ENCODE peak calls at places on chromosome 12, in four cellular contexts. T, C, E and N are unnamed samples.

GRCh38 chr12:68565391-68565903 is 45.3 kb upstream of the RAP1B start:
- DNase-seq in T (no peak), C (no peak), E (no peak), N (no peak)

GRCh38 chr12:119695034-119695433 is 27.1 kb downstream of the PRKAB1 start:
- DNase-seq in E (peak), C (no peak), T (no peak), N (no peak)

GRCh38 chr12:121181181-121181580 is 28.7 kb upstream of the P2RX4 start:
- DNase-seq in C (no peak), E (no peak), T (no peak), N (no peak)

GRCh38 chr12:102172436-102172835 is 25.2 kb downstream of the PMCH start:
- DNase-seq in E (no peak), T (no peak), C (no peak), N (no peak)

GRCh38 chr12:51246254-51246853 is 7.7 kb downstream of the DAZAP2 start:
- DNase-seq in C (no peak), T (peak), E (no peak), N (no peak)

GRCh38 chr12:48442191-48442828 is 30.0 kb upstream of the ANP32D start:
- DNase-seq in E (peak), C (no peak), T (no peak), N (no peak)

GRCh38 chr12:132079695-132080094 is 64.4 kb downstream of the DDX51 start:
- DNase-seq in E (no peak), T (no peak), C (no peak), N (no peak)

GRCh38 chr12:51976376-51977160 is 25.1 kb downstream of the ACVR1B start:
- DNase-seq in C (no peak), T (no peak), E (peak), N (no peak)

GRCh38 chr12:95283371-95283770 is 65.8 kb downstream of the VEZT start:
- DNase-seq in E (no peak), C (no peak), T (no peak), N (no peak)

GRCh38 chr12:122983789-122984515 is 3.5 kb downstream of the ARL6IP4 start:
- DNase-seq in E (no peak), C (no peak), T (no peak), N (no peak)

GRCh38 chr12:53578783-53579182 is 47.4 kb downstream of the ATF7 start:
- DNase-seq in E (no peak), T (no peak), C (no peak), N (no peak)

GRCh38 chr12:4178424-4179184 is 95.0 kb upstream of the CCND2 start:
- DNase-seq in T (no peak), E (no peak), C (no peak), N (no peak)

GRCh38 chr12:130632582-130633174 is 83.4 kb downstream of the RIMBP2 start:
- DNase-seq in C (no peak), E (no peak), T (no peak), N (no peak)

GRCh38 chr12:54147186-54147585 is 41.6 kb downstream of the SMUG1 start:
- DNase-seq in T (no peak), C (no peak), E (no peak), N (no peak)

GRCh38 chr12:42474391-42474790 is 115.2 kb downstream of the PRICKLE1 start:
- DNase-seq in T (no peak), E (peak), C (no peak), N (no peak)

GRCh38 chr12:30996752-30997151 is 70.2 kb downstream of the TSPAN11 start:
- DNase-seq in C (no peak), T (no peak), E (no peak), N (no peak)

GRCh38 chr12:70960484-70960883 is 39.9 kb upstream of the PTPRR start:
- DNase-seq in C (no peak), E (no peak), T (no peak), N (no peak)

GRCh38 chr12:938810-939209 is 10.7 kb downstream of the RAD52 start:
- DNase-seq in C (no peak), E (no peak), T (no peak), N (no peak)

GRCh38 chr12:113929312-113929989 is 36.7 kb downstream of the RBM19 start:
- DNase-seq in E (no peak), C (no peak), T (no peak), N (no peak)

GRCh38 chr12:89208661-89209096 is 143.6 kb downstream of the DUSP6 start:
- DNase-seq in T (no peak), C (no peak), E (no peak), N (no peak)

GRCh38 chr12:110248096-110248447 is 33.0 kb upstream of the ATP2A2 start:
- DNase-seq in T (no peak), E (no peak), C (no peak), N (peak)
- H3K4me3 ChIP-seq in T (no peak), E (peak), C (no peak), N (no peak)

DNA sequence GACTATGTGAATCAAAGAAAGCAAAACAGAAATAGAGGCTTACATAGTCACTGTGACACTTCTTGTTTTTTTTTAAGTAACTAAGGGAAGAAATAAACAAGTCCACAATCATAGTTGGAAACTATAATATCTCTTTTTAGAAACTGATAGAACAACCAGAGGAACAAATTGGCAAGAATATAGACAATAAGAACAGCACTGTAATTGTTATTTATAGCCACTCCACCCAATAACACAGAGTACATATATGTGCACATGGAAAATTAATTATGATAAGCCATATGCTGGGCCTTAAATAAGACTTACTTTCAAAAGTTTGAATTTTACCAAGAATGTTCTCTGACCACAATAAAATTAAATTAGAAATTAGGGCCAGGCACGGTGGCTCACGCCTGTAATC is 101.1 kb downstream of the PLEKHG7 start:
- DNase-seq in C (no peak), T (no peak), E (no peak), N (no peak)
- H3K27ac ChIP-seq in C (no peak), T (no peak), E (no peak), N (no peak)

GRCh38 chr12:103832048-103832798 is 8.8 kb downstream of the NT5DC3 start:
- DNase-seq in C (no peak), T (no peak), E (no peak), N (no peak)

GRCh38 chr12:103836345-103836744 is 4.7 kb downstream of the NT5DC3 start:
- DNase-seq in C (no peak), T (no peak), E (no peak), N (no peak)

GRCh38 chr12:103833095-103833777 is 7.8 kb downstream of the NT5DC3 start:
- DNase-seq in E (no peak), T (no peak), C (no peak), N (no peak)

GRCh38 chr12:103834897-103835390 is 6.1 kb downstream of the NT5DC3 start:
- DNase-seq in C (no peak), E (no peak), T (no peak), N (no peak)

DNA sequence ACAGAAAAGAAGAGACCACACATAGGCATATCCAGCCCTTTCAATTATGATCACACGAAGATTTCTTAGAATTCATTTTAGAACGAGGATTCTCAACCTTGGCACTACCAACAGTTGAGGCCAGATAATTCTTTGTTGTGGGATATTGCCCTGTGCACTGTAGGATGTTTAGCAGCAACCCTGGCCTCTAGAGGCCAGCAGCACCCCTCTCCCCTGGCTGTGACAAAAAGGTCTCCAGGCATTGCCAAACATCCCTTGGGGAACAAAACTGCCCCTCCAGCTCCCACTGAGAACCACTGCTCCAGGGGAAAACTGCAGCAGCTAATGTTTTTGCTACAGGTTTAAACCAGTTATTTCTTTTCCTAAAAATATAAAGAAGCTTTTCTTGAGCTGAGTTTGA is 7.1 kb downstream of the NT5DC3 start:
- DNase-seq in T (no peak), E (no peak), C (no peak), N (no peak)
- H3K4me3 ChIP-seq in T (no peak), E (no peak), C (no peak), N (no peak)

GRCh38 chr12:45286621-45287020 is 70.7 kb downstream of the ANO6 start:
- DNase-seq in T (no peak), E (no peak), C (no peak), N (no peak)

GRCh38 chr12:45285717-45286116 is 69.8 kb downstream of the ANO6 start:
- DNase-seq in E (no peak), C (no peak), T (no peak), N (no peak)

GRCh38 chr12:45281994-45282393 is 66.1 kb downstream of the ANO6 start:
- DNase-seq in T (no peak), C (no peak), E (no peak), N (no peak)

GRCh38 chr12:45282411-45282810 is 66.5 kb downstream of the ANO6 start:
- DNase-seq in E (no peak), T (no peak), C (no peak), N (no peak)

DNA sequence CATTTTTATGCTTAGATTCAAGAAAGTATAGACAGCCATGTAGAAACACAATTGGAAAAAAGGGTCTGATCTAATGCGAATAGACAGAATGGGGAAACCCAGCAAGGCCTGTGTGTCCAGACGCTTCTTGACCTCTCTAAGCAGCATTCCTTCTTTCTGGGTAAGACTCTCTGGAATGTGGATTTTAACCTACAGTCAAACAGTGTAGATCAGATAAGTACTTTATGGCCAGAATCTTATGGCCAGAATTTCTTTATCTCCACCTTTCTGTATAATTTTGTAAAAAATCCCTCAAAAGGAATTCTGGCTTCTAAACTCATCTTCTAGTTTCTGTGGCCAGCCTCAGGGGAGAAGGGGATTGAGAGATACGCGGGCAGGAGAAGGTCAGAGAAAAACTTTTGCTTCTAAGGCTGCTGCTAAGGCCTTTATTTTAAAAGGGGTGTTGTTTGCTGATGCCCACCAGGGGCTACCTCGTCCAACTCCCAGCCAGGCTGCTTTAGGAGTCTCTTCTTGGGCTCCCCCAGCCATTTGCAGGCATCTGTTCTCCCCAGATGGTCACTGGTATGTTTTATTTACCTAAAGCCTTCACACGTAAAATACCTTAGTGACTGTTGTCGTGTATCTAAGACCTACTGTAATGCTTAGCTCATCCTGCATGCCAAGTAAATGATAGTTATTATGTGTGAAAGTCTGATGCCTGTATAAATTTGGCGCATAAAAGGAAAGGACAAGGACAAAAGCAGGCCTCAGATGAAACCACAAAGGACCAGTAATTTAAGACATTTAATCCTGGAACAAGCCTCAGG is 68.4 kb downstream of the ANO6 start:
- DNase-seq in T (no peak), E (no peak), C (no peak), N (no peak)
- H3K27ac ChIP-seq in T (no peak), E (peak), C (peak), N (peak)

GRCh38 chr12:12749433-12749832 is 32.3 kb downstream of the CDKN1B start:
- DNase-seq in E (no peak), T (no peak), C (peak), N (no peak)
- H3K4me3 ChIP-seq in E (no peak), T (no peak), C (peak), N (peak)

GRCh38 chr12:25251749-25252148 is 1.0 kb upstream of the KRAS start:
- DNase-seq in C (no peak), E (no peak), T (no peak), N (no peak)

GRCh38 chr12:25250744-25251730 is at the start of gene KRAS:
- DNase-seq in T (peak), C (peak), E (peak), N (peak)

GRCh38 chr12:25253371-25254068 is 2.8 kb upstream of the KRAS start:
- DNase-seq in C (no peak), T (no peak), E (no peak), N (no peak)

GRCh38 chr12:25254271-25254880 is 3.6 kb upstream of the KRAS start:
- DNase-seq in E (no peak), T (no peak), C (no peak), N (no peak)

DNA sequence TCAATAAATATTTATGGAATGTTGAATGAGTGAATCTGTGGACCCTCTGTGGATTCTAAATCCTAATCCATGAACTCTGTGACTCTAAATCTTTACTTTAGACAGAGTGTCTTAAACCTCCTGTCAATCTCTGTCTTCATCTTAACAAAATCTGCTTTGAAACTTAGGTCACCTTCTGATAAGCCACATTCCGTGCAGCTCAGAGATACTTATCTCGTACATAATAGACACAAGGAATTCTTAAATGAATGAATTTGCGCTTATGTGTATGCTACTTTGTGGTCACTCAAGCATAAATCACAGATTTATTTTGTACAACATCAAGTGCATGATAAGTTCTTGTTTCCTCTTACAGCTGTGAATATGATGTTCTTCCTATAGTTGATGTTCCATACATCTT is 2.2 kb upstream of the KRAS start:
- DNase-seq in E (no peak), T (no peak), C (no peak), N (no peak)
- H3K27ac ChIP-seq in E (no peak), T (no peak), C (no peak), N (no peak)